ENCODE peak calls at places on chromosomes 16 and 17, in four cellular contexts. K is stomach, F is transverse colon, W is SK-N-SH. H is an unnamed sample.

GRCh38 chr17:69060835-69061234 is at the start of gene ABCA9:
- DNase-seq in K (no peak), F (no peak), W (no peak), H (no peak)

GRCh38 chr17:78947235-78948153 is 22.3 kb upstream of the TIMP2 start:
- DNase-seq in K (peak; percentile 76), F (no peak), W (peak; percentile 15), H (no peak)

GRCh38 chr16:10738231-10739077 is 5.2 kb upstream of the NUBP1 start:
- DNase-seq in K (peak; percentile 48), F (peak; percentile 34), W (no peak), H (peak; percentile 86)

GRCh38 chr17:39867891-39868553 is at the start of gene ZPBP2:
- DNase-seq in K (no peak), F (peak; percentile 15), W (no peak), H (no peak)

GRCh38 chr17:61880589-61881102 is 17.3 kb upstream of the BRIP1 start:
- DNase-seq in K (no peak), F (no peak), W (no peak), H (no peak)

GRCh38 chr16:25135239-25135878 is 23.8 kb downstream of the LCMT1 start:
- DNase-seq in K (no peak), F (peak; percentile 36), W (no peak), H (no peak)

GRCh38 chr17:30530346-30531025 is 53.3 kb downstream of the GOSR1 start:
- DNase-seq in K (no peak), F (no peak), W (no peak), H (no peak)

GRCh38 chr16:4696905-4697866 is 3.8 kb downstream of the NUDT16L1 start:
- DNase-seq in K (no peak), F (no peak), W (peak; percentile 25), H (no peak)

GRCh38 chr16:4053663-4054479 is 62.4 kb downstream of the ADCY9 start:
- DNase-seq in K (peak; percentile 29), F (peak; percentile 49), W (no peak), H (peak; percentile 85)

GRCh38 chr16:70764632-70765031 is 36.3 kb downstream of the VAC14 start:
- DNase-seq in K (no peak), F (no peak), W (no peak), H (no peak)

GRCh38 chr16:88315543-88316105 is 67.1 kb upstream of the ZNF469 start:
- DNase-seq in K (peak; percentile 38), F (peak; percentile 12), W (no peak), H (no peak)

GRCh38 chr16:2531696-2532493 is 687 bp upstream of the CEMP1 start:
- DNase-seq in K (peak; percentile 99), F (peak; percentile 99), W (peak; percentile 99), H (peak; percentile 100)

GRCh38 chr17:5182597-5183409 is 8.9 kb downstream of the ZNF594 start:
- DNase-seq in K (no peak), F (no peak), W (no peak), H (no peak)
- H3K9me3 ChIP-seq in K (peaks cover 93% of the 10 kb centered on the region), F (peaks cover 97% of the 10 kb centered on the region), W (peaks cover 73% of the 10 kb centered on the region), H (peaks cover 73% of the 10 kb centered on the region)

GRCh38 chr16:85227262-85227923 is 115.1 kb upstream of the CIBAR2 start:
- DNase-seq in K (no peak), F (no peak), W (no peak), H (peak; percentile 63)
- TF ChIP-seq POLR2AphosphoS5 in K (no peak), F (no peak), W (no peak), H (no peak)

GRCh38 chr17:18138065-18138749 is 29.7 kb downstream of the MYO15A start:
- DNase-seq in K (no peak), F (no peak), W (no peak), H (no peak)
- TF ChIP-seq EP300 in K (no peak), F (no peak), W (no peak), H (no peak)

GRCh38 chr16:75175074-75175473 is 26.8 kb downstream of the ZFP1 start:
- DNase-seq in K (no peak), F (no peak), W (no peak), H (no peak)
- H3K9me3 ChIP-seq in K (peaks cover 23% of the 10 kb centered on the region), F (peaks cover 35% of the 10 kb centered on the region), W (peaks cover 29% of the 10 kb centered on the region), H (peaks cover 23% of the 10 kb centered on the region)

GRCh38 chr17:58414596-58414997 is 2.7 kb downstream of the RNF43 start:
- DNase-seq in K (no peak), F (no peak), W (no peak), H (no peak)

GRCh38 chr17:58416937-58417299 is 416 bp downstream of the RNF43 start:
- DNase-seq in K (no peak), F (no peak), W (no peak), H (no peak)

GRCh38 chr17:58416396-58416795 is 938 bp downstream of the RNF43 start:
- DNase-seq in K (no peak), F (no peak), W (no peak), H (no peak)

GRCh38 chr17:58413684-58414083 is 3.6 kb downstream of the RNF43 start:
- DNase-seq in K (no peak), F (no peak), W (no peak), H (no peak)

DNA sequence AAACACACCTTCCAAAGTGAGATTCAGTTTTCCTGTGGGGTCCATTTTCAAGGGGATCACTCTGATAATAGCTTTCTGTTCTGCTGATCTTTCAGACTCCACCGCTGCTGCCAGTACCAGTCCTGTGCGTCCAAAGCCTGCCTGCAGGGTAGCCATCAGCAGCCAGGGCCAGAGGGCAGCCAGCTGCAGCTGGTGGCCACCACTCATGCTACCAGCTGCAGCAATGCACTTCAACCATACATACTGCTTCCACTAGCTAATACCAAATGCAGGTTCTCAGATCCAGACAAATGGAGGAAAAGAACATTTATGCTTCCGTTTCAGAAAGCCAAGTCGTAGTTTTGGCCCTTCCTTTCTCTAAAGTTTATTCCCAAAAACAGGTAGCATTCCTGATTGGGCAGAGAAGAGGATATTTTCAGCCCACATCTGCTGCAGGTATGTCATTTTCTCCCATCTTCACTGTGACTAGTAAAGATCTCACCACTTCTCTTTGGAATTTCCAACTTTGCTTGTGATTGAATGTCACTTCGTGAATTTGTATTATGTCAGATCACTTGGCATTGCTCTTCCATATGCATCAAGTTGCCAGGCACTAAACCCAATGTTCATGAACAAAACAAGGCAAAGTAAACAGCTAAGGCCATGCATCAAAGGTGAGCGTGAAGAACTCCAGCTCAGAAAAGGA is 1.8 kb downstream of the RNF43 start:
- DNase-seq in K (peak; percentile 65), F (peak; percentile 43), W (peak; percentile 11), H (no peak)
- TF ChIP-seq POLR2AphosphoS5 in K (no peak), F (no peak), W (no peak), H (no peak)

H was measured in sigmoid colon.